ENCODE peak calls at places on chromosomes 1 and 21, in six cellular contexts. K, G, A, S, J and C are unnamed samples.

GRCh38 chr1:159800177-159800935 is 1.8 kb upstream of the FCRL6 start:
- DNase-seq in G (no peak), A (no peak), J (no peak), K (no peak), S (no peak), C (no peak)

GRCh38 chr1:187390157-187390556 is 561.4 kb downstream of the PLA2G4A start:
- DNase-seq in K (no peak), A (no peak), J (no peak), S (peak), G (no peak), C (no peak)

GRCh38 chr1:30668026-30668425 is 55.4 kb downstream of the MATN1 start:
- DNase-seq in K (no peak), G (no peak), J (no peak), S (peak), A (no peak), C (no peak)

GRCh38 chr1:59477286-59477685 is 180.4 kb downstream of the FGGY start:
- DNase-seq in A (no peak), G (no peak), J (no peak), K (peak), S (no peak), C (no peak)

GRCh38 chr1:163730366-163730765 is 408.6 kb downstream of the NUF2 start:
- DNase-seq in A (no peak), K (no peak), G (no peak), S (no peak), J (no peak), C (no peak)

GRCh38 chr1:85278853-85279314 is 2.5 kb upstream of the BCL10 start:
- DNase-seq in S (peak), A (no peak), G (peak), K (no peak), J (no peak), C (no peak)

GRCh38 chr1:241532864-241533263 is 686 bp downstream of the KMO start:
- DNase-seq in S (peak), G (no peak), A (no peak), J (no peak), K (no peak), C (no peak)

GRCh38 chr1:179103999-179104398 is 22.1 kb downstream of the TOR3A start:
- DNase-seq in G (no peak), J (no peak), A (no peak), K (no peak), S (no peak), C (no peak)

GRCh38 chr1:106677721-106678120 is 378.8 kb upstream of the PRMT6 start:
- DNase-seq in K (no peak), S (no peak), A (no peak), G (no peak), J (no peak), C (no peak)

GRCh38 chr1:156160744-156161181 is 7.4 kb downstream of the SEMA4A start:
- DNase-seq in S (no peak), G (peak), J (peak), A (no peak), K (peak), C (no peak)

GRCh38 chr1:118862755-118863154 is 125.4 kb downstream of the TBX15 start:
- DNase-seq in K (no peak), G (no peak), A (no peak), J (no peak), S (peak), C (no peak)

GRCh38 chr1:150847499-150848060 is 28.8 kb downstream of the ARNT start:
- DNase-seq in S (no peak), A (no peak), G (no peak), J (no peak), K (no peak), C (no peak)

GRCh38 chr1:45044916-45045315 is 32.9 kb downstream of the UROD start:
- DNase-seq in A (no peak), K (no peak), J (no peak), S (no peak), G (no peak), C (no peak)

GRCh38 chr1:31241321-31241720 is 1.6 kb upstream of the NKAIN1 start:
- DNase-seq in G (no peak), A (no peak), J (no peak), S (no peak), K (no peak), C (no peak)

GRCh38 chr1:241990040-241990439 is 8.9 kb downstream of the MAP1LC3C start:
- DNase-seq in G (peak), K (no peak), J (peak), S (peak), A (no peak), C (no peak)

GRCh38 chr21:36433011-36433709 is 46.8 kb downstream of the CLDN14 start:
- DNase-seq in G (no peak), K (no peak), S (peak), A (no peak), J (no peak), C (no peak)

GRCh38 chr1:223759273-223759672 is 46.9 kb downstream of the CAPN2 start:
- DNase-seq in G (no peak), A (no peak), J (no peak), K (no peak), S (no peak), C (no peak)

GRCh38 chr1:87279201-87279860 is 49.3 kb upstream of the LMO4 start:
- DNase-seq in J (peak), A (no peak), G (no peak), K (no peak), S (no peak), C (no peak)

GRCh38 chr1:177122869-177123268 is 41.6 kb downstream of the ASTN1 start:
- DNase-seq in G (no peak), K (no peak), J (no peak), S (peak), A (no peak), C (no peak)

GRCh38 chr1:22625262-22625925 is 11.0 kb upstream of the C1QA start:
- DNase-seq in J (no peak), S (no peak), A (no peak), K (no peak), G (no peak), C (no peak)

GRCh38 chr1:70509996-70510876 is 99.2 kb downstream of the CTH start:
- DNase-seq in G (no peak), A (no peak), K (no peak), S (peak), J (no peak), C (peak)

GRCh38 chr21:34513109-34513675 is 1.2 kb upstream of the KCNE1 start:
- DNase-seq in J (no peak), A (no peak), S (no peak), G (no peak), K (no peak), C (no peak)

GRCh38 chr1:68232354-68233148 is at the start of gene WLS:
- DNase-seq in A (peak), K (no peak), J (peak), G (peak), S (peak), C (no peak)

GRCh38 chr1:41762251-41762650 is 156.5 kb downstream of the HIVEP3 start:
- DNase-seq in G (no peak), A (no peak), J (no peak), S (no peak), K (no peak), C (no peak)

GRCh38 chr1:83994111-83994510 is 4.8 kb downstream of the TTLL7 start:
- DNase-seq in J (no peak), K (no peak), G (no peak), S (no peak), A (no peak), C (no peak)

GRCh38 chr1:8111560-8111959 is 85.5 kb upstream of the ERRFI1 start:
- DNase-seq in K (no peak), S (no peak), G (no peak), J (no peak), A (no peak), C (no peak)

GRCh38 chr21:46078322-46078981 is 19.5 kb upstream of the COL6A2 start:
- DNase-seq in S (no peak), A (no peak), G (peak), J (no peak), K (no peak), C (no peak)

GRCh38 chr1:89203166-89203565 is 4.4 kb upstream of the GBP4 start:
- DNase-seq in J (no peak), G (no peak), A (no peak), S (peak), K (no peak), C (no peak)

GRCh38 chr21:24223625-24224024 is 1383.7 kb downstream of the MRPL39 start:
- DNase-seq in J (no peak), K (no peak), G (no peak), A (no peak), S (no peak), C (no peak)

GRCh38 chr1:89905391-89906058 is 84.7 kb downstream of the LRRC8D start:
- DNase-seq in J (no peak), A (no peak), G (no peak), S (no peak), K (no peak), C (no peak)

GRCh38 chr21:46634966-46635323 is 529 bp upstream of the PRMT2 start:
- DNase-seq in A (peak), G (no peak), S (peak), J (peak), K (peak), C (peak)

GRCh38 chr1:42334240-42335049 is 590 bp downstream of the FOXJ3 start:
- DNase-seq in S (peak), G (peak), J (no peak), K (no peak), A (no peak), C (no peak)